ENCODE peak calls at places on chromosomes 7 and 10, in ten cellular contexts. One of them, this sample, is unnamed.

GRCh38 chr10:119803264-119803663 is 69.4 kb downstream of the MCMBP start:
- DNase-seq in HuH-7.5: no peak
- DNase-seq in neural crest cell: no peak
- DNase-seq in brain microvascular endothelial cell: peak; percentile 61
- DNase-seq in heart right ventricle: no peak
- DNase-seq in kidney epithelial cell: no peak
- DNase-seq in EL: peak; percentile 73
- DNase-seq in GM04503: peak; percentile 39
- DNase-seq in foreskin fibroblast: peak; percentile 70
- DNase-seq in activated CD4-positive, CD25-positive, alpha-beta regulatory T cell treated with anti-CD3 and anti-CD28 coated beads, Interleukin-2, amount 50 U/mL, for 16 hours: no peak
- DNase-seq in this sample: peak; percentile 25

GRCh38 chr10:98045785-98046389 is 15.5 kb upstream of the CRTAC1 start:
- DNase-seq in HuH-7.5: peak; percentile 64
- DNase-seq in neural crest cell: peak; percentile 56
- DNase-seq in brain microvascular endothelial cell: peak; percentile 32
- DNase-seq in heart right ventricle: peak; percentile 41
- DNase-seq in kidney epithelial cell: peak; percentile 28
- DNase-seq in EL: peak; percentile 41
- DNase-seq in GM04503: no peak
- DNase-seq in foreskin fibroblast: peak; percentile 74
- DNase-seq in activated CD4-positive, CD25-positive, alpha-beta regulatory T cell treated with anti-CD3 and anti-CD28 coated beads, Interleukin-2, amount 50 U/mL, for 16 hours: peak; percentile 21
- DNase-seq in this sample: peak; percentile 45

GRCh38 chr10:122462533-122463465 is 1.4 kb downstream of the HTRA1 start:
- DNase-seq in HuH-7.5: no peak
- DNase-seq in neural crest cell: no peak
- DNase-seq in brain microvascular endothelial cell: peak; percentile 49
- DNase-seq in heart right ventricle: peak; percentile 56
- DNase-seq in kidney epithelial cell: no peak
- DNase-seq in EL: peak; percentile 43
- DNase-seq in GM04503: no peak
- DNase-seq in foreskin fibroblast: peak; percentile 71
- DNase-seq in activated CD4-positive, CD25-positive, alpha-beta regulatory T cell treated with anti-CD3 and anti-CD28 coated beads, Interleukin-2, amount 50 U/mL, for 16 hours: no peak
- DNase-seq in this sample: no peak

GRCh38 chr7:131690446-131690845 is 134.0 kb upstream of the PODXL start:
- DNase-seq in HuH-7.5: no peak
- DNase-seq in neural crest cell: no peak
- DNase-seq in brain microvascular endothelial cell: no peak
- DNase-seq in heart right ventricle: no peak
- DNase-seq in kidney epithelial cell: no peak
- DNase-seq in EL: no peak
- DNase-seq in GM04503: no peak
- DNase-seq in foreskin fibroblast: no peak
- DNase-seq in activated CD4-positive, CD25-positive, alpha-beta regulatory T cell treated with anti-CD3 and anti-CD28 coated beads, Interleukin-2, amount 50 U/mL, for 16 hours: no peak
- DNase-seq in this sample: no peak

GRCh38 chr10:24848169-24848688 is 104.2 kb downstream of the PRTFDC1 start:
- DNase-seq in HuH-7.5: no peak
- DNase-seq in neural crest cell: no peak
- DNase-seq in brain microvascular endothelial cell: no peak
- DNase-seq in heart right ventricle: no peak
- DNase-seq in kidney epithelial cell: no peak
- DNase-seq in EL: no peak
- DNase-seq in GM04503: no peak
- DNase-seq in foreskin fibroblast: peak; percentile 4
- DNase-seq in activated CD4-positive, CD25-positive, alpha-beta regulatory T cell treated with anti-CD3 and anti-CD28 coated beads, Interleukin-2, amount 50 U/mL, for 16 hours: no peak
- DNase-seq in this sample: no peak

GRCh38 chr7:27532256-27532783 is 130.4 kb downstream of the HIBADH start:
- DNase-seq in HuH-7.5: no peak
- DNase-seq in neural crest cell: no peak
- DNase-seq in brain microvascular endothelial cell: no peak
- DNase-seq in heart right ventricle: no peak
- DNase-seq in kidney epithelial cell: no peak
- DNase-seq in EL: peak; percentile 16
- DNase-seq in GM04503: no peak
- DNase-seq in foreskin fibroblast: no peak
- DNase-seq in activated CD4-positive, CD25-positive, alpha-beta regulatory T cell treated with anti-CD3 and anti-CD28 coated beads, Interleukin-2, amount 50 U/mL, for 16 hours: no peak
- DNase-seq in this sample: no peak

GRCh38 chr7:105106473-105106872 is 92.5 kb downstream of the KMT2E start:
- DNase-seq in HuH-7.5: no peak
- DNase-seq in neural crest cell: no peak
- DNase-seq in brain microvascular endothelial cell: no peak
- DNase-seq in heart right ventricle: no peak
- DNase-seq in kidney epithelial cell: no peak
- DNase-seq in EL: no peak
- DNase-seq in GM04503: no peak
- DNase-seq in foreskin fibroblast: no peak
- DNase-seq in activated CD4-positive, CD25-positive, alpha-beta regulatory T cell treated with anti-CD3 and anti-CD28 coated beads, Interleukin-2, amount 50 U/mL, for 16 hours: no peak
- DNase-seq in this sample: no peak

GRCh38 chr10:110311357-110311949 is 6.7 kb upstream of the SMNDC1 start:
- DNase-seq in HuH-7.5: peak; percentile 37
- DNase-seq in neural crest cell: no peak
- DNase-seq in brain microvascular endothelial cell: peak; percentile 46
- DNase-seq in heart right ventricle: peak; percentile 55
- DNase-seq in kidney epithelial cell: no peak
- DNase-seq in EL: peak; percentile 69
- DNase-seq in GM04503: no peak
- DNase-seq in foreskin fibroblast: peak; percentile 83
- DNase-seq in activated CD4-positive, CD25-positive, alpha-beta regulatory T cell treated with anti-CD3 and anti-CD28 coated beads, Interleukin-2, amount 50 U/mL, for 16 hours: no peak
- DNase-seq in this sample: peak; percentile 26

GRCh38 chr7:103766630-103767029 is 222.8 kb downstream of the RELN start:
- DNase-seq in HuH-7.5: no peak
- DNase-seq in neural crest cell: no peak
- DNase-seq in brain microvascular endothelial cell: no peak
- DNase-seq in heart right ventricle: no peak
- DNase-seq in kidney epithelial cell: no peak
- DNase-seq in EL: no peak
- DNase-seq in GM04503: no peak
- DNase-seq in foreskin fibroblast: no peak
- DNase-seq in activated CD4-positive, CD25-positive, alpha-beta regulatory T cell treated with anti-CD3 and anti-CD28 coated beads, Interleukin-2, amount 50 U/mL, for 16 hours: no peak
- DNase-seq in this sample: no peak

GRCh38 chr7:138350701-138351357 is 109.2 kb upstream of the TRIM24 start:
- DNase-seq in HuH-7.5: no peak
- DNase-seq in neural crest cell: no peak
- DNase-seq in brain microvascular endothelial cell: no peak
- DNase-seq in heart right ventricle: no peak
- DNase-seq in kidney epithelial cell: no peak
- DNase-seq in EL: no peak
- DNase-seq in GM04503: no peak
- DNase-seq in foreskin fibroblast: no peak
- DNase-seq in activated CD4-positive, CD25-positive, alpha-beta regulatory T cell treated with anti-CD3 and anti-CD28 coated beads, Interleukin-2, amount 50 U/mL, for 16 hours: no peak
- DNase-seq in this sample: no peak

GRCh38 chr10:44902838-44903545 is 8.1 kb upstream of the TMEM72 start:
- DNase-seq in HuH-7.5: no peak
- DNase-seq in neural crest cell: peak; percentile 38
- DNase-seq in brain microvascular endothelial cell: no peak
- DNase-seq in heart right ventricle: no peak
- DNase-seq in kidney epithelial cell: no peak
- DNase-seq in EL: no peak
- DNase-seq in GM04503: no peak
- DNase-seq in foreskin fibroblast: no peak
- DNase-seq in activated CD4-positive, CD25-positive, alpha-beta regulatory T cell treated with anti-CD3 and anti-CD28 coated beads, Interleukin-2, amount 50 U/mL, for 16 hours: no peak
- DNase-seq in this sample: no peak

GRCh38 chr7:3957735-3958491 is 656.9 kb downstream of the SDK1 start:
- DNase-seq in HuH-7.5: no peak
- DNase-seq in neural crest cell: no peak
- DNase-seq in brain microvascular endothelial cell: no peak
- DNase-seq in heart right ventricle: no peak
- DNase-seq in kidney epithelial cell: no peak
- DNase-seq in EL: no peak
- DNase-seq in GM04503: no peak
- DNase-seq in foreskin fibroblast: no peak
- DNase-seq in activated CD4-positive, CD25-positive, alpha-beta regulatory T cell treated with anti-CD3 and anti-CD28 coated beads, Interleukin-2, amount 50 U/mL, for 16 hours: no peak
- DNase-seq in this sample: no peak

GRCh38 chr7:151351967-151352366 is 10.4 kb downstream of the NUB1 start:
- DNase-seq in HuH-7.5: no peak
- DNase-seq in neural crest cell: no peak
- DNase-seq in brain microvascular endothelial cell: no peak
- DNase-seq in heart right ventricle: no peak
- DNase-seq in kidney epithelial cell: no peak
- DNase-seq in EL: no peak
- DNase-seq in GM04503: no peak
- DNase-seq in foreskin fibroblast: no peak
- DNase-seq in activated CD4-positive, CD25-positive, alpha-beta regulatory T cell treated with anti-CD3 and anti-CD28 coated beads, Interleukin-2, amount 50 U/mL, for 16 hours: no peak
- DNase-seq in this sample: no peak

GRCh38 chr10:103666109-103666508 is 172.6 kb downstream of the NEURL1 start:
- DNase-seq in HuH-7.5: peak; percentile 63
- DNase-seq in neural crest cell: peak; percentile 34
- DNase-seq in brain microvascular endothelial cell: peak; percentile 49
- DNase-seq in heart right ventricle: no peak
- DNase-seq in kidney epithelial cell: no peak
- DNase-seq in EL: peak; percentile 43
- DNase-seq in GM04503: no peak
- DNase-seq in foreskin fibroblast: peak; percentile 69
- DNase-seq in activated CD4-positive, CD25-positive, alpha-beta regulatory T cell treated with anti-CD3 and anti-CD28 coated beads, Interleukin-2, amount 50 U/mL, for 16 hours: no peak
- DNase-seq in this sample: no peak

GRCh38 chr10:6218692-6219493 is 16.2 kb downstream of the PFKFB3 start:
- DNase-seq in HuH-7.5: no peak
- DNase-seq in neural crest cell: no peak
- DNase-seq in brain microvascular endothelial cell: peak; percentile 88
- DNase-seq in heart right ventricle: no peak
- DNase-seq in kidney epithelial cell: no peak
- DNase-seq in EL: peak; percentile 87
- DNase-seq in GM04503: peak; percentile 53
- DNase-seq in foreskin fibroblast: no peak
- DNase-seq in activated CD4-positive, CD25-positive, alpha-beta regulatory T cell treated with anti-CD3 and anti-CD28 coated beads, Interleukin-2, amount 50 U/mL, for 16 hours: no peak
- DNase-seq in this sample: no peak

GRCh38 chr7:85185355-85186082 is 1.3 kb downstream of the SEMA3D start:
- DNase-seq in HuH-7.5: peak; percentile 27
- DNase-seq in neural crest cell: peak; percentile 46
- DNase-seq in brain microvascular endothelial cell: peak; percentile 59
- DNase-seq in heart right ventricle: peak; percentile 42
- DNase-seq in kidney epithelial cell: no peak
- DNase-seq in EL: peak; percentile 87
- DNase-seq in GM04503: peak; percentile 43
- DNase-seq in foreskin fibroblast: peak; percentile 86
- DNase-seq in activated CD4-positive, CD25-positive, alpha-beta regulatory T cell treated with anti-CD3 and anti-CD28 coated beads, Interleukin-2, amount 50 U/mL, for 16 hours: no peak
- DNase-seq in this sample: peak; percentile 62

GRCh38 chr7:158885624-158886023 is 29.3 kb downstream of the DYNC2I1 start:
- DNase-seq in HuH-7.5: peak; percentile 32
- DNase-seq in neural crest cell: no peak
- DNase-seq in brain microvascular endothelial cell: no peak
- DNase-seq in heart right ventricle: no peak
- DNase-seq in kidney epithelial cell: no peak
- DNase-seq in EL: no peak
- DNase-seq in GM04503: no peak
- DNase-seq in foreskin fibroblast: peak; percentile 32
- DNase-seq in activated CD4-positive, CD25-positive, alpha-beta regulatory T cell treated with anti-CD3 and anti-CD28 coated beads, Interleukin-2, amount 50 U/mL, for 16 hours: no peak
- DNase-seq in this sample: no peak

GRCh38 chr10:122487231-122487765 is 25.9 kb downstream of the HTRA1 start:
- DNase-seq in HuH-7.5: no peak
- DNase-seq in neural crest cell: no peak
- DNase-seq in brain microvascular endothelial cell: no peak
- DNase-seq in heart right ventricle: no peak
- DNase-seq in kidney epithelial cell: no peak
- DNase-seq in EL: no peak
- DNase-seq in GM04503: no peak
- DNase-seq in foreskin fibroblast: peak; percentile 24
- DNase-seq in activated CD4-positive, CD25-positive, alpha-beta regulatory T cell treated with anti-CD3 and anti-CD28 coated beads, Interleukin-2, amount 50 U/mL, for 16 hours: no peak
- DNase-seq in this sample: no peak

GRCh38 chr7:22269963-22270362 is 87.0 kb downstream of the RAPGEF5 start:
- DNase-seq in HuH-7.5: no peak
- DNase-seq in neural crest cell: no peak
- DNase-seq in brain microvascular endothelial cell: no peak
- DNase-seq in heart right ventricle: no peak
- DNase-seq in kidney epithelial cell: no peak
- DNase-seq in EL: no peak
- DNase-seq in GM04503: no peak
- DNase-seq in foreskin fibroblast: no peak
- DNase-seq in activated CD4-positive, CD25-positive, alpha-beta regulatory T cell treated with anti-CD3 and anti-CD28 coated beads, Interleukin-2, amount 50 U/mL, for 16 hours: no peak
- DNase-seq in this sample: no peak

GRCh38 chr7:23471090-23471859 is 984 bp upstream of the IGF2BP3 start:
- DNase-seq in HuH-7.5: peak; percentile 87
- DNase-seq in neural crest cell: peak; percentile 89
- DNase-seq in brain microvascular endothelial cell: peak; percentile 71
- DNase-seq in heart right ventricle: no peak
- DNase-seq in kidney epithelial cell: no peak
- DNase-seq in EL: peak; percentile 73
- DNase-seq in GM04503: no peak
- DNase-seq in foreskin fibroblast: peak; percentile 91
- DNase-seq in activated CD4-positive, CD25-positive, alpha-beta regulatory T cell treated with anti-CD3 and anti-CD28 coated beads, Interleukin-2, amount 50 U/mL, for 16 hours: no peak
- DNase-seq in this sample: peak; percentile 60

GRCh38 chr10:50618624-50619023 is 5.1 kb downstream of the SGMS1 start:
- DNase-seq in HuH-7.5: no peak
- DNase-seq in neural crest cell: no peak
- DNase-seq in brain microvascular endothelial cell: no peak
- DNase-seq in heart right ventricle: no peak
- DNase-seq in kidney epithelial cell: no peak
- DNase-seq in EL: no peak
- DNase-seq in GM04503: no peak
- DNase-seq in foreskin fibroblast: no peak
- DNase-seq in activated CD4-positive, CD25-positive, alpha-beta regulatory T cell treated with anti-CD3 and anti-CD28 coated beads, Interleukin-2, amount 50 U/mL, for 16 hours: no peak
- DNase-seq in this sample: no peak

GRCh38 chr7:17233643-17234397 is 64.6 kb upstream of the AHR start:
- DNase-seq in HuH-7.5: no peak
- DNase-seq in neural crest cell: no peak
- DNase-seq in brain microvascular endothelial cell: peak; percentile 24
- DNase-seq in heart right ventricle: no peak
- DNase-seq in kidney epithelial cell: no peak
- DNase-seq in EL: peak; percentile 12
- DNase-seq in GM04503: no peak
- DNase-seq in foreskin fibroblast: peak; percentile 19
- DNase-seq in activated CD4-positive, CD25-positive, alpha-beta regulatory T cell treated with anti-CD3 and anti-CD28 coated beads, Interleukin-2, amount 50 U/mL, for 16 hours: no peak
- DNase-seq in this sample: no peak

GRCh38 chr10:89837173-89838001 is 136.0 kb downstream of the KIF20B start:
- DNase-seq in HuH-7.5: no peak
- DNase-seq in neural crest cell: no peak
- DNase-seq in brain microvascular endothelial cell: no peak
- DNase-seq in heart right ventricle: no peak
- DNase-seq in kidney epithelial cell: no peak
- DNase-seq in EL: peak; percentile 23
- DNase-seq in GM04503: no peak
- DNase-seq in foreskin fibroblast: peak; percentile 56
- DNase-seq in activated CD4-positive, CD25-positive, alpha-beta regulatory T cell treated with anti-CD3 and anti-CD28 coated beads, Interleukin-2, amount 50 U/mL, for 16 hours: no peak
- DNase-seq in this sample: no peak

GRCh38 chr7:28957064-28957821 is 887 bp downstream of the TRIL start:
- DNase-seq in HuH-7.5: no peak
- DNase-seq in neural crest cell: peak; percentile 46
- DNase-seq in brain microvascular endothelial cell: no peak
- DNase-seq in heart right ventricle: no peak
- DNase-seq in kidney epithelial cell: no peak
- DNase-seq in EL: peak; percentile 7
- DNase-seq in GM04503: no peak
- DNase-seq in foreskin fibroblast: peak; percentile 50
- DNase-seq in activated CD4-positive, CD25-positive, alpha-beta regulatory T cell treated with anti-CD3 and anti-CD28 coated beads, Interleukin-2, amount 50 U/mL, for 16 hours: no peak
- DNase-seq in this sample: no peak

GRCh38 chr7:80284848-80285247 is 150.2 kb downstream of the GNAI1 start:
- DNase-seq in HuH-7.5: no peak
- DNase-seq in neural crest cell: no peak
- DNase-seq in brain microvascular endothelial cell: peak; percentile 75
- DNase-seq in heart right ventricle: no peak
- DNase-seq in kidney epithelial cell: no peak
- DNase-seq in EL: peak; percentile 59
- DNase-seq in GM04503: peak; percentile 41
- DNase-seq in foreskin fibroblast: peak; percentile 81
- DNase-seq in activated CD4-positive, CD25-positive, alpha-beta regulatory T cell treated with anti-CD3 and anti-CD28 coated beads, Interleukin-2, amount 50 U/mL, for 16 hours: no peak
- DNase-seq in this sample: peak; percentile 14

GRCh38 chr7:64562246-64562620 is 638 bp downstream of the ZNF680 start:
- DNase-seq in HuH-7.5: no peak
- DNase-seq in neural crest cell: no peak
- DNase-seq in brain microvascular endothelial cell: no peak
- DNase-seq in heart right ventricle: no peak
- DNase-seq in kidney epithelial cell: no peak
- DNase-seq in EL: no peak
- DNase-seq in GM04503: no peak
- DNase-seq in foreskin fibroblast: no peak
- DNase-seq in activated CD4-positive, CD25-positive, alpha-beta regulatory T cell treated with anti-CD3 and anti-CD28 coated beads, Interleukin-2, amount 50 U/mL, for 16 hours: no peak
- DNase-seq in this sample: no peak

GRCh38 chr7:79681454-79681853 is 228.0 kb upstream of the MAGI2 start:
- DNase-seq in HuH-7.5: no peak
- DNase-seq in neural crest cell: no peak
- DNase-seq in brain microvascular endothelial cell: no peak
- DNase-seq in heart right ventricle: no peak
- DNase-seq in kidney epithelial cell: no peak
- DNase-seq in EL: no peak
- DNase-seq in GM04503: no peak
- DNase-seq in foreskin fibroblast: no peak
- DNase-seq in activated CD4-positive, CD25-positive, alpha-beta regulatory T cell treated with anti-CD3 and anti-CD28 coated beads, Interleukin-2, amount 50 U/mL, for 16 hours: no peak
- DNase-seq in this sample: no peak

GRCh38 chr7:106812027-106812643 is 52.9 kb upstream of the PIK3CG start:
- DNase-seq in HuH-7.5: no peak
- DNase-seq in neural crest cell: no peak
- DNase-seq in brain microvascular endothelial cell: no peak
- DNase-seq in heart right ventricle: peak; percentile 39
- DNase-seq in kidney epithelial cell: no peak
- DNase-seq in EL: no peak
- DNase-seq in GM04503: no peak
- DNase-seq in foreskin fibroblast: no peak
- DNase-seq in activated CD4-positive, CD25-positive, alpha-beta regulatory T cell treated with anti-CD3 and anti-CD28 coated beads, Interleukin-2, amount 50 U/mL, for 16 hours: no peak
- DNase-seq in this sample: no peak